ENCODE peak calls at places on chromosomes 16 and 17, in seven cellular contexts. R is HTR-8/SVneo; E is HEK293T; H is stromal cell of bone marrow; U is activated CD8-positive, alpha-beta T cell treated with anti-CD3 and anti-CD28 coated beads, Interleukin-2, amount 10 ng/mL, durations not matched to agents 7 days and 5 days; X is kidney epithelial cell; B is MM.1S. Q is an unnamed sample.

GRCh38 chr17:42797067-42798007 is 1.2 kb downstream of the COA3 start:
- DNase-seq in E (no peak), X (peak), H (no peak), R (no peak), B (no peak), U (no peak), Q (no peak)

GRCh38 chr16:102060-102855 is 24.2 kb downstream of the MPG start:
- DNase-seq in B (no peak), X (no peak), E (no peak), U (no peak), R (no peak), H (no peak), Q (no peak)

GRCh38 chr16:59179446-59180082 is 445.4 kb upstream of the GOT2 start:
- DNase-seq in E (no peak), X (no peak), B (no peak), U (no peak), H (peak), R (no peak), Q (no peak)

GRCh38 chr16:65725156-65725845 is 603.4 kb upstream of the CDH11 start:
- DNase-seq in H (no peak), R (no peak), B (no peak), E (no peak), X (no peak), U (no peak), Q (no peak)

GRCh38 chr17:74776044-74776962 is at the start of gene NAT9:
- DNase-seq in U (peak), B (peak), R (peak), H (peak), E (peak), X (peak), Q (peak)

GRCh38 chr17:64411999-64412771 is 21.5 kb upstream of the PECAM1 start:
- DNase-seq in X (peak), R (no peak), U (no peak), E (no peak), H (no peak), B (no peak), Q (no peak)

GRCh38 chr17:22268214-22268911 is 576.0 kb downstream of the KCNJ18 start:
- DNase-seq in U (no peak), H (no peak), E (no peak), B (no peak), X (no peak), R (no peak), Q (no peak)

GRCh38 chr17:29930399-29931010 is 477 bp upstream of the SSH2 start:
- DNase-seq in B (no peak), X (no peak), U (peak), R (no peak), E (no peak), H (no peak), Q (peak)

GRCh38 chr16:88941933-88942909 is 34.8 kb downstream of the CBFA2T3 start:
- DNase-seq in H (no peak), U (peak), E (peak), X (no peak), R (peak), B (no peak), Q (peak)

GRCh38 chr16:89152831-89153700 is 18.5 kb upstream of the CDH15 start:
- DNase-seq in U (no peak), R (no peak), X (no peak), E (no peak), B (no peak), H (no peak), Q (no peak)

GRCh38 chr17:16872836-16873653 is 98.9 kb downstream of the TNFRSF13B start:
- DNase-seq in H (no peak), E (peak), X (no peak), U (peak), R (peak), B (peak), Q (peak)

GRCh38 chr16:19044781-19045180 is 22.6 kb upstream of the COQ7 start:
- DNase-seq in R (no peak), X (no peak), H (no peak), U (no peak), E (no peak), B (no peak), Q (no peak)

GRCh38 chr16:85557083-85557975 is 55.8 kb upstream of the GSE1 start:
- DNase-seq in R (no peak), U (peak), X (no peak), B (peak), E (peak), H (no peak), Q (peak)

GRCh38 chr16:58454856-58455255 is 45.1 kb upstream of the NDRG4 start:
- DNase-seq in H (no peak), R (no peak), X (no peak), U (no peak), E (no peak), B (no peak), Q (no peak)

GRCh38 chr17:73292031-73292531 is 19.7 kb downstream of the CDC42EP4 start:
- DNase-seq in R (peak), B (no peak), U (no peak), X (peak), H (peak), E (no peak), Q (no peak)

GRCh38 chr16:88287219-88287618 is 95.5 kb upstream of the ZNF469 start:
- DNase-seq in H (no peak), E (peak), B (peak), U (peak), R (no peak), X (no peak), Q (peak)

GRCh38 chr16:30949655-30950515 is 1.0 kb downstream of the ORAI3 start:
- DNase-seq in B (peak), R (peak), X (peak), U (peak), H (peak), E (no peak), Q (peak)

GRCh38 chr17:81011951-81012350 is 20.3 kb downstream of the CHMP6 start:
- DNase-seq in X (no peak), B (no peak), E (no peak), R (no peak), U (no peak), H (no peak), Q (no peak)

GRCh38 chr16:88821168-88821850 is 9.6 kb upstream of the APRT start:
- DNase-seq in E (no peak), R (no peak), X (no peak), H (no peak), U (no peak), B (no peak), Q (no peak)

GRCh38 chr16:65343556-65343955 is 221.7 kb upstream of the CDH11 start:
- DNase-seq in R (no peak), E (no peak), H (no peak), B (no peak), U (no peak), X (no peak), Q (no peak)

GRCh38 chr16:3057181-3058166 is 8.0 kb upstream of the IL32 start:
- DNase-seq in R (no peak), U (no peak), X (no peak), B (no peak), E (no peak), H (no peak), Q (no peak)

GRCh38 chr16:55116165-55116894 is 185.7 kb downstream of the IRX5 start:
- DNase-seq in U (no peak), R (no peak), X (peak), E (no peak), H (peak), B (no peak), Q (no peak)